ENCODE peak calls at places on chromosomes 1 and 21, in seven cellular contexts. B is ovary, X is fibroblast of lung, C is kidney epithelial cell, Q is pancreas, Y is psoas muscle, T is neural progenitor cell. U is an unnamed sample.

GRCh38 chr1:165367375-165367993 is 11.0 kb upstream of the LMX1A start:
- DNase-seq in B (peak), X (peak), C (peak), Q (peak), Y (peak), T (peak), U (peak)

GRCh38 chr1:226474443-226475111 is 66.7 kb upstream of the PARP1 start:
- DNase-seq in B (no peak), X (no peak), C (no peak), Q (no peak), Y (no peak), T (peak), U (no peak)

GRCh38 chr1:210239295-210240155 is 6.9 kb downstream of the SERTAD4 start:
- DNase-seq in B (peak), X (peak), C (no peak), Q (no peak), Y (no peak), T (peak), U (peak)

GRCh38 chr1:107649023-107649422 is 316.0 kb downstream of the VAV3 start:
- DNase-seq in B (no peak), X (peak), C (no peak), Q (no peak), Y (no peak), T (no peak), U (no peak)

GRCh38 chr1:179080866-179081695 is 789 bp upstream of the TOR3A start:
- DNase-seq in B (no peak), X (no peak), C (no peak), Q (no peak), Y (no peak), T (peak), U (no peak)

GRCh38 chr1:165408518-165408917 is 36.4 kb downstream of the RXRG start:
- DNase-seq in B (no peak), X (peak), C (peak), Q (no peak), Y (no peak), T (peak), U (no peak)

GRCh38 chr1:57489342-57490036 is 65.6 kb upstream of the DAB1 start:
- DNase-seq in B (no peak), X (peak), C (no peak), Q (no peak), Y (no peak), T (peak), U (peak)

GRCh38 chr1:90133133-90133532 is 138.2 kb downstream of the ZNF326 start:
- DNase-seq in B (no peak), X (peak), C (no peak), Q (no peak), Y (no peak), T (peak), U (peak)

GRCh38 chr1:62425041-62425440 is 11.8 kb upstream of the USP1 start:
- DNase-seq in B (no peak), X (no peak), C (no peak), Q (no peak), Y (no peak), T (no peak), U (no peak)

GRCh38 chr1:5974631-5975030 is 17.6 kb downstream of the NPHP4 start:
- DNase-seq in B (no peak), X (no peak), C (no peak), Q (no peak), Y (peak), T (no peak), U (no peak)

GRCh38 chr1:58597076-58597475 is 20.0 kb upstream of the TACSTD2 start:
- DNase-seq in B (no peak), X (no peak), C (no peak), Q (no peak), Y (no peak), T (no peak), U (no peak)

GRCh38 chr1:116570358-116571214 is at the start of gene CD58:
- DNase-seq in B (peak), X (peak), C (no peak), Q (peak), Y (peak), T (peak), U (no peak)

GRCh38 chr1:226429051-226429461 is 21.2 kb upstream of the PARP1 start:
- DNase-seq in B (no peak), X (no peak), C (no peak), Q (no peak), Y (no peak), T (no peak), U (no peak)

GRCh38 chr1:44012411-44012810 is 18.9 kb downstream of the SLC6A9 start:
- DNase-seq in B (no peak), X (no peak), C (no peak), Q (no peak), Y (no peak), T (no peak), U (no peak)

GRCh38 chr1:57411262-57411661 is 12.6 kb downstream of the DAB1 start:
- DNase-seq in B (no peak), X (peak), C (peak), Q (no peak), Y (no peak), T (no peak), U (peak)

GRCh38 chr1:94055459-94056122 is 65.4 kb downstream of the ABCA4 start:
- DNase-seq in B (no peak), X (peak), C (no peak), Q (no peak), Y (no peak), T (no peak), U (no peak)

GRCh38 chr1:3809680-3810079 is 13.4 kb upstream of the LRRC47 start:
- DNase-seq in B (no peak), X (no peak), C (no peak), Q (no peak), Y (no peak), T (no peak), U (no peak)

GRCh38 chr1:41768538-41768937 is 150.2 kb downstream of the HIVEP3 start:
- DNase-seq in B (no peak), X (no peak), C (no peak), Q (no peak), Y (no peak), T (no peak), U (no peak)

GRCh38 chr1:58293388-58293787 is 253.1 kb downstream of the OMA1 start:
- DNase-seq in B (no peak), X (no peak), C (no peak), Q (no peak), Y (no peak), T (no peak), U (no peak)

GRCh38 chr1:94646151-94646643 is 104.6 kb upstream of the F3 start:
- DNase-seq in B (no peak), X (peak), C (peak), Q (no peak), Y (no peak), T (no peak), U (peak)

GRCh38 chr1:161531986-161532875 is 7.9 kb downstream of the HSPA6 start:
- DNase-seq in B (no peak), X (no peak), C (no peak), Q (no peak), Y (no peak), T (peak), U (no peak)

GRCh38 chr21:35441868-35442582 is 392.9 kb upstream of the RUNX1 start:
- DNase-seq in B (no peak), X (no peak), C (no peak), Q (no peak), Y (no peak), T (no peak), U (no peak)

GRCh38 chr1:11483581-11484320 is 4.8 kb downstream of the DISP3 start:
- DNase-seq in B (no peak), X (no peak), C (no peak), Q (no peak), Y (no peak), T (no peak), U (no peak)

GRCh38 chr1:100265562-100265930 is 470 bp upstream of the RTCA start:
- DNase-seq in B (peak), X (peak), C (no peak), Q (no peak), Y (no peak), T (no peak), U (no peak)

GRCh38 chr21:37700641-37701202 is 215.5 kb downstream of the KCNJ6 start:
- DNase-seq in B (no peak), X (peak), C (peak), Q (peak), Y (no peak), T (peak), U (peak)

GRCh38 chr1:109514846-109515245 is 5.3 kb upstream of the AMIGO1 start:
- DNase-seq in B (no peak), X (no peak), C (no peak), Q (no peak), Y (no peak), T (no peak), U (no peak)

GRCh38 chr1:4778056-4778455 is 123.6 kb downstream of the AJAP1 start:
- DNase-seq in B (peak), X (no peak), C (no peak), Q (no peak), Y (no peak), T (peak), U (no peak)

GRCh38 chr1:87042127-87042811 is 127.8 kb downstream of the HS2ST1 start:
- DNase-seq in B (no peak), X (no peak), C (no peak), Q (no peak), Y (no peak), T (no peak), U (no peak)

GRCh38 chr1:12143631-12144155 is 23.1 kb upstream of the TNFRSF1B start:
- DNase-seq in B (peak), X (peak), C (no peak), Q (peak), Y (peak), T (no peak), U (peak)

GRCh38 chr1:173871500-173871899 is 3.3 kb downstream of the ZBTB37 start:
- DNase-seq in B (no peak), X (no peak), C (no peak), Q (no peak), Y (no peak), T (no peak), U (no peak)

DNA sequence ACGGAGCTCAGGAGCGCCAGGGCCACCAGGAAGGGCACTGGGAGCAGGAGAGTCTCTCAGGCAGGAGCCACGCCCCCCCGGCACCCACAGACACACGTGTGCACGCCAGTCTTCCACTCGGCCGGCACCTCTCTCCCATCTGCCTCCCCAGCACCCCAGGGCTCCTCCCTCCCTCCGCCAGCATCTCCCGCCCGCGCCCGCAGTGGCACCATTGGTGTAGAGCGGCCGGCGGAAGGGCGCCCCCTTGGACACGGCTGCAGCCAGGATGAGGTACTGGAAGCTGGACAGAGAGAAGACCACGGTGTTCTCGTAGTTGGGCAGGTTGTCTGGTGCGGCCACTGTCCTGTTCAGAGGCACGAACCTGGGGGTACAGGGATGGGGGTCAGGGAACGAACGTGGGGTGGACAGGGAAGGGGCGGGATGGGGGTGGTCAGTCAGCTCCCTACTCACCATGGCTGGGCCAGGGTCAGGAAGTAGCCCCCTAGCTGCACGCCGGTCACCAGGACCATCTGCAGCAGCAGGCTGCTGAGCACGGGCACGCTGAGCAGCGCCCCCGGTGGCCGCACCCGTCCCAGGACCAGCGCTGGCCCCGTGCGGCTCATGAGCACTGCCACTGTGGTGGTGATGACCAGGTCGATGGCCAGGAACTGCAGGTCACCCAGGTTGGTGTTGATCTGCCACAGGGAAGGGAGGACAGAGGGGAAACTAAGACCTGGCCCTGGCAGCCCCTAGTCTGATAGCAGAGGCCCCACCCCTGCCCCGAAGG is 6.4 kb upstream of the MFAP2 start:
- DNase-seq in B (no peak), X (no peak), C (no peak), Q (peak), Y (no peak), T (peak), U (no peak)
- TF ChIP-seq CTCF in B (no peak), X (peak), C (peak), Q (no peak), Y (no peak), T (peak), U (peak)

GRCh38 chr1:152533327-152533938 is 19.2 kb downstream of the CRCT1 start:
- DNase-seq in B (no peak), X (peak), C (peak), Q (no peak), Y (no peak), T (no peak), U (no peak)
- TF ChIP-seq CTCF in B (no peak), X (peak), C (peak), Q (peak), Y (no peak), T (peak), U (peak)

GRCh38 chr1:8718878-8719361 is 98.5 kb downstream of the RERE start:
- DNase-seq in B (no peak), X (no peak), C (no peak), Q (no peak), Y (no peak), T (no peak), U (no peak)
- TF ChIP-seq CTCF in B (peak), X (peak), C (no peak), Q (no peak), Y (no peak), T (peak), U (peak)

GRCh38 chr1:31746687-31747086 is 17.5 kb downstream of the ADGRB2 start:
- DNase-seq in B (no peak), X (no peak), C (no peak), Q (no peak), Y (no peak), T (no peak), U (no peak)

GRCh38 chr1:31744165-31744888 is 19.8 kb downstream of the ADGRB2 start:
- DNase-seq in B (no peak), X (no peak), C (no peak), Q (no peak), Y (no peak), T (no peak), U (no peak)

GRCh38 chr1:31747304-31747703 is 16.8 kb downstream of the ADGRB2 start:
- DNase-seq in B (no peak), X (no peak), C (no peak), Q (no peak), Y (no peak), T (no peak), U (no peak)

GRCh38 chr1:31745071-31745897 is 18.9 kb downstream of the ADGRB2 start:
- DNase-seq in B (peak), X (no peak), C (no peak), Q (peak), Y (peak), T (peak), U (no peak)

DNA sequence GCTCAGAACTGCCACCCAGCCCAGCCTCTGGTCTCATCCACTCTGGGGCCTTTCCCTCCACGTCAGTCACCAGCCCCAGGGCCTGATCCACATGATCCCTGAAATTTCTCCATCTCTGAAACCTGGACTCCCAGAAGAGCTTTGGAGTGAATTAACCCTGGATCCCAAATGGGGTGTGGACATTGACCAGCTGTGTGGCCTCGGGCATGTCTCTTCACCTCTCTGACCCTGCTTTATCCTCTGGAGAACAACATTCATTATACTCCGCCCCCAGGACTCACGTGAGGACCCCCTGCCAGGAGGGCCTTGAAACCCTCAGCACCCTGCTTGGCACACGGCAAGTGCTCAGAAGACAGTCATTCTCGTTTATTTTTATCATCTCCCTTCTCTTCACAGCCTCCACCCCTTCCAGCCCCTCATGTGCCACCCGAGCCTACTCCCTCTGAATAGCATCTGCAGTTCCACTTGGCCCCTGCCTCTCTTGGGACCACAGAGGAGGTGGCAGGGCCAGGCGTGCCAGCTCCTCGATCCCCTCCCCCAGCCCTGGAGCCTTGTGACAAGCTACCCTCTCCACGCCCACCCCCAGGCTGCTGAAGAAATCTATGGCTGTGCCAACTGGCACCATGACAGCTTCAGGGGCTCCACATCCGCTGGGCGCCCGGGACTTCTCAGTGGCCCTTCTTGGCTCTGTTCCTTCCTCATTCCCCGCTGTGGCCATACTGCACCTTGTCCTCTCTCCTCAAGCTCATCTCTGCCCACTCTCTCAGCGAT is 18.1 kb downstream of the ADGRB2 start:
- DNase-seq in B (no peak), X (no peak), C (no peak), Q (no peak), Y (no peak), T (no peak), U (no peak)
- TF ChIP-seq CTCF in B (no peak), X (no peak), C (no peak), Q (no peak), Y (no peak), T (no peak), U (no peak)

DNA sequence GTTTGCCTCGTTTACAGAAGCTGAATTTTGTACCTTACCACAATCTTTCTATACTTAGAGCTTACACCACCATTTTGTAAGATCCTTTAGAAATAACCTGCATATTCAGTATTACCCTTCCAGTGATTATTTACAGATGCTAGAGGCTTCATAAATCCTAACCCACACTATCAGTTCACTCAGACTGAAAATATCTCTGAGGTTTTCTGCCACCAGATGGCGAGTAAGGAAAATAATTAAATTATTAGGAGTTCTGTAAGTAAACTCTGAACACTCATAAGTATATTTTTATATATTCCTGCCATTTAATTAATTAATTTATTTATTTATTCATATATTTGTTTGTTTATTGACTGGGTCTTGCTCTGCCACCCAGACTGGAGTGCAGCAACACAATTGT is 1635.2 kb downstream of the PLA2G4A start:
- DNase-seq in B (no peak), X (no peak), C (no peak), Q (no peak), Y (no peak), T (no peak), U (no peak)
- TF ChIP-seq CTCF in B (no peak), X (no peak), C (no peak), Q (no peak), Y (no peak), T (peak), U (peak)

GRCh38 chr21:32143222-32143939 is 135.5 kb downstream of the MIS18A start:
- DNase-seq in B (no peak), X (peak), C (no peak), Q (no peak), Y (peak), T (peak), U (peak)
- TF ChIP-seq CTCF in B (no peak), X (peak), C (no peak), Q (no peak), Y (no peak), T (no peak), U (no peak)

DNA sequence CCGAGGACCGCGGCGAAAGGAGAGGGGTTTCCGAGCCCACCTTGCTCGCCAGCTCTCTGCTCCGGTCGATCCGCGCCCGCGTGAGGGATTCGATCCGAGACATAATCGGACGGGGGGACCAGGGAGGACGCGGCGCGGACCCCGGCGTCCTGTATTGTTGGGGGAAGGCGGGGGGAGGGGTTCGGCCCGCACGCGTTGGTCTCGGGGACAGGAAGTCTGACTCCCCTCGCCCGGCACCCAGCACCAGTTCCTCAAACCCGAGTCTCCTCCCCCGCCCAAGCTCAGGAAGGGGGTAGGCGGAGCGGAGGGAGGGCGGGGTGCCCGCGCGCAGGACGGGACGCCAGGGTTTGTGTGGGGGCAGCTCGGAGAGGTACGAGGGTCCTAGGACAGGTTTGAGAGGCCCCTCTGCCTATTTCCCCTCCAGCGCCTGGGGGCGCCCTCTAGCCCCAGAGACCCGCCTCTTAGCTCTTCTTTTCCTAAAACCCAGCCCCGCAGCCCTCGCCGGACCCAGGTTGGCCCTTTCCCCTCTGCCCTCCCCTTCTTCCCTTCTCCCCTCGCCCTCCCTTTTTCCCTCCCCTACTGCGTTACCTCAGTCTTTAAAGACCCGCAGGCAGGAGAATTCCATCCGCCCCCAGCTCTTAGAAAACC is at the start of gene ARHGEF2:
- DNase-seq in B (peak), X (peak), C (no peak), Q (peak), Y (peak), T (peak), U (no peak)
- TF ChIP-seq CTCF in B (peak), X (peak), C (peak), Q (no peak), Y (no peak), T (peak), U (peak)

DNA sequence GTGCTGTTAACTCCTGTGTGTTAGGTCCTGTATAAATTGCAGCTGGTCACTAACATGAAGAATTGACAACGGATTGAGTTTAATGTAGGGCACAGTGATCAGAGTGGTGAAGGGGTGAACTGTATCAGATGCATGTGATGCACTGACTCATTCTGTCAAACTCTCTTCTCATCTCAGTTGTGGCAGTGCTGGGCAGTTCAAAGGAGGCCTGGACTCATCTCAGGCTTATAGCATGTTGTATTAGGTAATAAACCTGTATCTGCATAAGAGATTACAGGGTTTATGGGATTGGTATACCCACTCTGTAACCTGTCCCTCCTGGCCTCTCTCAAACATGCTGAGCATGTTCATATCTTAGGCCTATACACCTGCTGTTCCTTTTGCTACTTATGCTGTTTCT is 12.4 kb upstream of the GBP3 start:
- DNase-seq in B (no peak), X (no peak), C (no peak), Q (no peak), Y (no peak), T (no peak), U (no peak)
- TF ChIP-seq CTCF in B (no peak), X (no peak), C (no peak), Q (no peak), Y (no peak), T (no peak), U (no peak)

U was measured in astrocyte of the cerebellum.